ENCODE peak calls at places on chromosome 22, in four cellular contexts. O is IMR-90, M is H9, Q is mesenchymal stem cell. I is an unnamed sample.

GRCh38 chr22:28032896-28033295 is 113.8 kb upstream of the PITPNB start:
- DNase-seq in O (no peak), M (no peak), Q (no peak), I (no peak)

GRCh38 chr22:38828191-38828590 is 15.6 kb downstream of the NPTXR start:
- DNase-seq in O (no peak), M (no peak), Q (no peak), I (no peak)

GRCh38 chr22:47693606-47694005 is 931.2 kb downstream of the TBC1D22A start:
- DNase-seq in O (no peak), M (no peak), Q (no peak), I (no peak)

GRCh38 chr22:28091486-28091885 is 172.4 kb upstream of the PITPNB start:
- DNase-seq in O (no peak), M (no peak), Q (no peak), I (no peak)

GRCh38 chr22:29345932-29346331 is 30.4 kb upstream of the RASL10A start:
- DNase-seq in O (peak; percentile 4), M (no peak), Q (no peak), I (no peak)

GRCh38 chr22:19289475-19290161 is 1.9 kb downstream of the CLTCL1 start:
- DNase-seq in O (peak; percentile 81), M (no peak), Q (peak; percentile 85), I (no peak)

GRCh38 chr22:44242946-44243724 is 62.4 kb downstream of the PARVG start:
- DNase-seq in O (no peak), M (peak; percentile 24), Q (no peak), I (no peak)

GRCh38 chr22:44338183-44338812 is 25.5 kb upstream of the SHISAL1 start:
- DNase-seq in O (no peak), M (no peak), Q (no peak), I (no peak)

GRCh38 chr22:30488121-30488520 is 16.3 kb upstream of the SEC14L3 start:
- DNase-seq in O (no peak), M (peak; percentile 35), Q (no peak), I (no peak)

GRCh38 chr22:19110064-19110458 is 12.2 kb downstream of the DGCR2 start:
- DNase-seq in O (no peak), M (no peak), Q (no peak), I (no peak)

GRCh38 chr22:20111689-20112622 is 3.9 kb upstream of the RANBP1 start:
- DNase-seq in O (no peak), M (no peak), Q (no peak), I (no peak)

GRCh38 chr22:22109693-22110466 is 127.3 kb upstream of the TOP3B start:
- DNase-seq in O (no peak), M (no peak), Q (no peak), I (no peak)

GRCh38 chr22:28373841-28374240 is 305.8 kb downstream of the TTC28 start:
- DNase-seq in O (peak; percentile 66), M (no peak), Q (peak; percentile 48), I (no peak)

GRCh38 chr22:24005201-24005600 is at the start of gene GSTT4:
- DNase-seq in O (no peak), M (no peak), Q (no peak), I (no peak)

GRCh38 chr22:20964090-20964798 is 2.8 kb upstream of the AIFM3 start:
- DNase-seq in O (no peak), M (no peak), Q (no peak), I (no peak)

GRCh38 chr22:24950272-24950902 is 2.1 kb upstream of the KIAA1671 start:
- DNase-seq in O (peak; percentile 8), M (peak; percentile 93), Q (no peak), I (no peak)

GRCh38 chr22:31123292-31123602 is 481 bp downstream of the INPP5J start:
- DNase-seq in O (no peak), M (no peak), Q (no peak), I (no peak)

GRCh38 chr22:22753526-22754267 is 109.3 kb downstream of the GGTLC2 start:
- DNase-seq in O (peak; percentile 21), M (peak; percentile 86), Q (peak; percentile 2), I (peak; percentile 31)

GRCh38 chr22:42366815-42367581 is 65.2 kb downstream of the NFAM1 start:
- DNase-seq in O (no peak), M (no peak), Q (no peak), I (no peak)

GRCh38 chr22:42368379-42369249 is 63.6 kb downstream of the NFAM1 start:
- DNase-seq in O (no peak), M (peak; percentile 85), Q (no peak), I (no peak)

GRCh38 chr22:42365942-42366660 is 66.1 kb downstream of the NFAM1 start:
- DNase-seq in O (no peak), M (no peak), Q (no peak), I (no peak)

GRCh38 chr22:42369250-42370041 is 62.8 kb downstream of the NFAM1 start:
- DNase-seq in O (peak; percentile 85), M (peak; percentile 97), Q (peak; percentile 89), I (peak; percentile 90)

DNA sequence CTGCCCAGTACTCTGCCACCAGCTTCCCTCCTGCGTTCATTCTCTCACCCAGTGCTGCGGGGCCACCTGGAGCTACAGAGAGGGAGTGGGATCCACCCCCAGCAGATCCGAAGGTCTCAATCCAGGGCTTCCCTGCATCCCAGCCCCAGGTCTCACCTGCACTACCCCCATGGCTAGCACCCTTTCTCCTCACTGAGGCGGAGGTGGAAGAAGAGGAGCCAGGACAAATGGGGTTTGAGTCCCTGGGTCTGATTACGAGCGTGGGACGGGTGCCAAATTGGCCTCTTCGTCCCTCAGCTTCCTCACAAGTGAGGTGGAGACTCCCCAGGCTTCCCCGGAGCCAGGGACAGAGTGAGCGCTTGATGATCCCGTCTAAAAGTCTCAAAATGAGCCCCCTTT is 64.2 kb downstream of the NFAM1 start:
- DNase-seq in O (no peak), M (no peak), Q (no peak), I (no peak)
- H3K18ac ChIP-seq in O (no peak overlapping the region), M (no peak overlapping the region), Q (no peak overlapping the region), I (peak overlapping the region; percentile 95)

GRCh38 chr22:17234144-17234623 is 14.9 kb upstream of the ADA2 start:
- DNase-seq in O (no peak), M (peak; percentile 98), Q (no peak), I (peak; percentile 59)

GRCh38 chr22:17235149-17235655 is 16.0 kb upstream of the ADA2 start:
- DNase-seq in O (no peak), M (peak; percentile 88), Q (no peak), I (no peak)

GRCh38 chr22:17239156-17239701 is 20.0 kb upstream of the ADA2 start:
- DNase-seq in O (no peak), M (no peak), Q (no peak), I (no peak)

GRCh38 chr22:17235861-17236260 is 16.6 kb upstream of the ADA2 start:
- DNase-seq in O (no peak), M (no peak), Q (no peak), I (no peak)

GRCh38 chr22:17237031-17237668 is 17.9 kb upstream of the ADA2 start:
- DNase-seq in O (no peak), M (no peak), Q (no peak), I (no peak)
- H3K4me2 ChIP-seq in O (no peak overlapping the region), M (no peak overlapping the region), Q (no peak overlapping the region), I (no peak overlapping the region)

DNA sequence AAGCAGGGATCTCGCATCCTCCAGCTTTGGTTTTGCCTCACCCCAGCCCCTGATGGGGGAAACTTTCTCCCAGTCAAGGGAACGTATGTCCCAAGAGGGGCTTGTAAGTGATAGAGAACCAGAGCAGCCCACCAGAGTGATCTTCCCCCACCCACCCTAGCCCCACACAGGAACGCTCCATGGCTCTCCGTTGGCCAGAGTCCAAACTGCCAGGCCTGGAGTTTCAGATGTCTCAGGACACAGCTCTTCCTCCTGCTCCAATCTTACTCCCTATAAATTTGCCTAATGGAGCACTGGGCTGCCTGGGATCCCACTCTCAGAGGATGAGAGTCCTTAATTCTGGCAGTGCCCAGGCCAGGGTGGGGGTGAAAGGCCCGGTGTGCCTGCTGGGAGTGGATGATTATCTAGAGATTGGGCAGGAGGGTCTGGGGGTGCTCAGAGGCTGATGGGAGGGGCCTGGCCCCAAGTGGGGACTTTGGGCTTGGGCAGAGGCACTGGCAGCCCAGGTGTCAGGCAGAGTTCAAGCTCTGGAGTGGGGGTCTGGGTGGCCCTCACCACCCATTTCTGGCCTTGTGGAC is 79.9 kb downstream of the WNT7B start:
- DNase-seq in O (no peak), M (no peak), Q (no peak), I (no peak)
- H3K18ac ChIP-seq in O (no peak overlapping the region), M (peak overlapping the region; percentile 3), Q (no peak overlapping the region), I (peak overlapping the region; percentile 84)

DNA sequence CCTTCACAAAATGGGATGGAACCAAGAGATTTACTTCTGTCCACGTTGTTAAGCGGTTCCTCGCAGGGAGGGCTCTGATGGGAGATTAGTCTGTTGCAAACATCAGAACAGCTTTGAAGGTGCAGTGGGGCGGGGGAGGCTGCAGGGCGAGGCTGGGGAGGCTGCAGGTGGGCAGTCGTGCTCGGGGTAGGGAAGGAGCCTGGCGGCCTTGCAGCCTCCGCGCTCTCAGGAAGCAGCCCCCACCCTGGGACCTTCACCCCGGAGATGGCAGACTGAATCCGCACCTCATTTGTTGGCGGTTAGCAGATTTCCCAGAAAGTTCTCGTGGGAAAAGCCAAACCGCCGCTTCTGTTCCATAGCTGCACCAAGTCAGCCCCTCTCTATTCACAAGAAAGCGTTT is 237.3 kb downstream of the BRD1 start:
- DNase-seq in O (no peak), M (no peak), Q (no peak), I (no peak)
- H3K4me2 ChIP-seq in O (no peak overlapping the region), M (no peak overlapping the region), Q (no peak overlapping the region), I (no peak overlapping the region)

GRCh38 chr22:26589367-26589844 is 526 bp downstream of the TPST2 start:
- DNase-seq in O (peak; percentile 12), M (no peak), Q (peak; percentile 37), I (peak; percentile 17)
- H3K18ac ChIP-seq in O (peak overlapping the region; percentile 18), M (no peak overlapping the region), Q (peak overlapping the region; percentile 73), I (peak overlapping the region; percentile 89)

GRCh38 chr22:42814616-42815015 is 42.5 kb downstream of the ARFGAP3 start:
- DNase-seq in O (no peak), M (no peak), Q (no peak), I (no peak)
- H3K4me2 ChIP-seq in O (no peak overlapping the region), M (no peak overlapping the region), Q (no peak overlapping the region), I (no peak overlapping the region)

DNA sequence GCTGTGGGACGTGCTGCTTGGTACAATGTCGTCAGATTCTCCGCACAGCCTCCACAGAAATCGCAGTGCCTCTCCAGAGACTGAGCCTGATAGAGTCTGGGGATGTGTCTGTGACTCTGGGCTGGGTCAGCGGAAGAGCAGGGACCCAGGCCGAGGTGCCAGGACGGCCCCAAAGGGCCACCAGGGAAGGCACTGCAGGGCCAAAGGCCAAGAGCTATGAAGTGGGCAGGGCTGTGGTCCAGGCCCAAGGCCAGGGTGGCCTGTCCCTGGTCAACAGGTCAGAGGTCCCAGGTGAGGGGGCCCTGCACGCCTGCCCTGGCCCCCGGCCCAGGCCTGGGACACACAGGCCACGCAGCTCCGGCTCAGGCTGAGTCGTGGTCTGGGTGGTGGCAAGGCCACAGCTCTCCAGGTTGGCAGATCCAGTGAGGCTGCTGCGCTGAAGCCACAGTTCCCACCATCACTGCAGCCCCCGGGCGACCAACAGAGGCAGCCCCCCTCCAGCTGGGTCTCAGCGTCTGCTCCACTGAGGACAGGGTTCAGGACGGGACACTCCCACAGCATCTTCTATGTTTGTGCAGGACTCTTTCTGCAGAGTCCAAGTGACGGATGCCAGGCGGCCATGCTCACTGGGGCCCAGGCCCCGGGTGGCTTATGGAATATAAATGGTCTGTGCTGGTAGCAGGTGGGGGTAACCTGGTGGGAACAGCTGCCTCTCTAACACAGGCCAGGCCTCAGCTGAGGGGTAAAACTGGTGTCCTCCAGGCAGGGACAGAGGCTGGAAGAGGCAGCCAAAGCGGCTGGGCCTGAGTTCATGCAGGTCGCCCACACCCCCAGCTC is 4.8 kb upstream of the PIM3 start:
- DNase-seq in O (no peak), M (no peak), Q (no peak), I (no peak)
- H3K18ac ChIP-seq in O (no peak overlapping the region), M (no peak overlapping the region), Q (peak overlapping the region; percentile 11), I (peak overlapping the region; percentile 87)

I was measured in neuronal stem cell.